ENCODE peak calls at places on chromosomes 1 and 21, in eight cellular contexts. B is iPS-NIHi11; X is COR-L47; U is activated naive CD4-positive, alpha-beta T cell treated with Interleukin-2 at 50 U/mL for 16 hours; N is GM12891; L is Daoy; K is OCI-LY7; R is lower lobe of right lung. P is an unnamed sample.

GRCh38 chr1:159851386-159851785 is 11.1 kb downstream of the VSIG8 start:
- DNase-seq in L (no peak), N (no peak), K (peak; percentile 4), R (no peak), U (no peak), B (no peak), X (no peak), P (no peak)

GRCh38 chr1:15326691-15327530 is 79.9 kb downstream of the FHAD1 start:
- DNase-seq in K (no peak), N (no peak), B (no peak), R (no peak), L (peak; percentile 85), U (no peak), X (peak; percentile 83), P (no peak)

GRCh38 chr21:38741976-38742309 is 63.8 kb upstream of the ETS2 start:
- DNase-seq in N (no peak), U (no peak), K (no peak), X (no peak), R (no peak), L (no peak), B (no peak), P (no peak)

GRCh38 chr1:91712981-91713841 is 172.7 kb downstream of the TGFBR3 start:
- DNase-seq in R (no peak), N (no peak), K (no peak), L (no peak), B (no peak), X (no peak), U (peak; percentile 63), P (peak; percentile 36)

GRCh38 chr1:206557636-206558473 is 50.5 kb downstream of the RASSF5 start:
- DNase-seq in K (peak; percentile 63), U (peak; percentile 40), B (no peak), X (peak; percentile 12), R (peak; percentile 64), N (no peak), L (no peak), P (no peak)

GRCh38 chr1:50023292-50024159 is at the start of gene AGBL4:
- DNase-seq in U (no peak), K (no peak), L (peak; percentile 81), N (no peak), B (peak; percentile 89), R (peak; percentile 75), X (peak; percentile 63), P (peak; percentile 68)

GRCh38 chr1:3114846-3115245 is 45.8 kb downstream of the PRDM16 start:
- DNase-seq in X (no peak), K (no peak), B (no peak), U (no peak), N (no peak), R (no peak), L (no peak), P (no peak)

GRCh38 chr21:17693801-17694200 is 81.1 kb upstream of the BTG3 start:
- DNase-seq in X (no peak), K (no peak), U (no peak), B (no peak), R (no peak), L (no peak), N (no peak), P (no peak)

GRCh38 chr1:22114083-22115012 is 28.5 kb downstream of the WNT4 start:
- DNase-seq in X (no peak), L (peak; percentile 40), U (no peak), R (no peak), K (no peak), N (no peak), B (peak; percentile 55), P (peak; percentile 13)

GRCh38 chr1:224619209-224619608 is 3.1 kb downstream of the CNIH3 start:
- DNase-seq in X (no peak), R (no peak), K (no peak), B (no peak), L (no peak), N (no peak), U (no peak), P (no peak)

GRCh38 chr1:224223819-224224714 is 41.0 kb downstream of the DEGS1 start:
- DNase-seq in K (no peak), R (no peak), U (no peak), N (no peak), L (peak; percentile 73), B (peak; percentile 64), X (no peak), P (no peak)

GRCh38 chr1:29679828-29680558 is 443.7 kb downstream of the PTPRU start:
- DNase-seq in B (no peak), R (no peak), N (no peak), K (no peak), L (no peak), X (no peak), U (no peak), P (no peak)

GRCh38 chr1:204706838-204707509 is 21.4 kb upstream of the LRRN2 start:
- DNase-seq in K (no peak), R (no peak), B (peak; percentile 70), L (no peak), N (no peak), X (peak; percentile 22), U (no peak), P (no peak)

GRCh38 chr21:35072960-35073359 is 23.9 kb upstream of the RUNX1 start:
- DNase-seq in B (no peak), L (no peak), K (no peak), N (no peak), X (no peak), U (no peak), R (no peak), P (no peak)

GRCh38 chr1:192506741-192507155 is 68.8 kb upstream of the RGS1 start:
- DNase-seq in R (no peak), L (peak; percentile 41), B (peak; percentile 37), U (no peak), N (peak; percentile 18), K (peak; percentile 60), X (no peak), P (no peak)

GRCh38 chr1:114505148-114505561 is 5.8 kb downstream of the TRIM33 start:
- DNase-seq in L (no peak), B (no peak), R (no peak), K (no peak), N (no peak), X (no peak), U (no peak), P (no peak)

GRCh38 chr1:214318356-214318755 is 37.4 kb downstream of the SMYD2 start:
- DNase-seq in X (no peak), L (no peak), U (no peak), K (no peak), N (no peak), B (no peak), R (no peak), P (no peak)

GRCh38 chr1:201751872-201752271 is 77.1 kb upstream of the IPO9 start:
- DNase-seq in X (no peak), U (no peak), N (no peak), L (no peak), K (no peak), R (no peak), B (peak; percentile 39), P (no peak)

P was measured in mucosa of descending colon.